ENCODE peak calls at places on chromosome 5, in ten cellular contexts. R, V, L, J, U, K, C, M, Q and O are unnamed samples.

GRCh38 chr5:57828221-57828620 is 345.6 kb upstream of the ACTBL2 start:
- DNase-seq in V (no peak), M (no peak), Q (no peak), U (no peak), K (no peak), L (no peak), R (no peak), J (no peak), C (no peak), O (no peak)

GRCh38 chr5:89117131-89117644 is 234.2 kb upstream of the MEF2C start:
- DNase-seq in J (no peak), L (no peak), M (peak; percentile 6), Q (no peak), C (no peak), R (no peak), K (no peak), U (no peak), V (no peak), O (no peak)

GRCh38 chr5:38433160-38433861 is 123.1 kb downstream of the LIFR start:
- DNase-seq in Q (no peak), K (no peak), L (peak; percentile 63), C (no peak), V (peak; percentile 74), M (no peak), R (peak; percentile 63), U (peak; percentile 54), J (no peak), O (no peak)

GRCh38 chr5:181167814-181168488 is 20.6 kb downstream of the OR2V2 start:
- DNase-seq in J (no peak), K (peak; percentile 47), C (no peak), M (no peak), L (no peak), Q (peak; percentile 91), R (no peak), V (no peak), U (no peak), O (no peak)

GRCh38 chr5:15489571-15490235 is 10.3 kb upstream of the FBXL7 start:
- DNase-seq in V (no peak), J (no peak), U (no peak), L (no peak), M (peak; percentile 28), Q (no peak), C (peak; percentile 51), R (no peak), K (no peak), O (no peak)

GRCh38 chr5:132500244-132500930 is 9.8 kb upstream of the IRF1 start:
- DNase-seq in Q (no peak), V (no peak), U (no peak), R (no peak), L (no peak), J (no peak), C (peak; percentile 23), M (no peak), K (no peak), O (no peak)

GRCh38 chr5:40904205-40904993 is 4.9 kb upstream of the C7 start:
- DNase-seq in U (peak; percentile 67), K (peak; percentile 78), J (peak; percentile 79), Q (peak; percentile 77), C (peak; percentile 75), V (peak; percentile 75), R (peak; percentile 63), L (peak; percentile 19), M (peak; percentile 81), O (peak; percentile 59)

GRCh38 chr5:34039398-34040157 is 3.4 kb downstream of the C1QTNF3 start:
- DNase-seq in U (no peak), C (no peak), V (no peak), K (no peak), L (no peak), Q (no peak), J (no peak), R (no peak), M (no peak), O (no peak)

GRCh38 chr5:106780355-106780754 is 890.4 kb downstream of the EFNA5 start:
- DNase-seq in C (peak; percentile 28), K (no peak), L (no peak), U (no peak), R (no peak), Q (no peak), J (no peak), V (no peak), M (no peak), O (no peak)

DNA sequence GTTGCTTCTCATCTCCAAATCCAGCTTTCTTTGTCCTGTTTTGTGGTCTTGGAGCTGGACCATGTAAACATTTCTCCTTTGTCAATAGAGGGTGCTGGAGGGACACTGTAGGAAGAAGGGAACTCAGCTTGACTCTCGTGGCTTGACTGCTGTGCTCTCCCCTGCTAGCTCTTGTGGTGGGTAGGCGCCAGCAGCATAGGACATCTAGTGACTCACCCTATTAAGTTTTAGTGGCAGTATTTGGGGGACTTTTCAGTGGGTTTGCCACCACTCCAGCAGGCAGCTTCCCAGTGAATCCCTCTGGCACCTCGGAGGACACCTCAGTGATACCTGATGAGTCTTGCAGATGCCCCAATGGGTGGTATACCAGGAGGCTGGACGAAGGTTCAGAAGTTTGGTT is 97.8 kb downstream of the TSSK1B start:
- DNase-seq in C (no peak), R (peak; percentile 40), L (no peak), J (peak; percentile 38), M (peak; percentile 46), V (no peak), U (no peak), Q (peak; percentile 67), K (peak; percentile 37), O (no peak)
- TF ChIP-seq CTCF in C (no peak), R (peak; percentile 40), L (peak; percentile 48), J (peak; percentile 14), M (peak; percentile 26), V (no peak), U (no peak), Q (peak; percentile 60), K (peak; percentile 73), O (peak; percentile 31)

GRCh38 chr5:150119421-150120061 is 33.2 kb upstream of the CSF1R start:
- DNase-seq in U (peak; percentile 9), C (no peak), M (no peak), K (peak; percentile 7), R (peak; percentile 25), Q (no peak), J (peak; percentile 29), V (peak; percentile 60), L (no peak), O (no peak)
- TF ChIP-seq CTCF in U (no peak), C (no peak), M (no peak), K (peak; percentile 6), R (no peak), Q (no peak), J (no peak), V (no peak), L (no peak), O (no peak)

GRCh38 chr5:82364497-82364896 is 86.3 kb upstream of the RPS23 start:
- DNase-seq in R (no peak), U (no peak), V (no peak), L (no peak), J (no peak), Q (no peak), C (no peak), K (no peak), M (no peak), O (no peak)
- TF ChIP-seq CTCF in R (peak; percentile 43), U (no peak), V (no peak), L (peak; percentile 63), J (peak; percentile 57), Q (peak; percentile 68), C (no peak), K (peak; percentile 24), M (no peak), O (peak; percentile 67)

GRCh38 chr5:153476767-153477166 is 13.7 kb upstream of the GRIA1 start:
- DNase-seq in V (no peak), U (no peak), R (no peak), C (no peak), Q (no peak), L (no peak), M (no peak), J (no peak), K (no peak), O (no peak)
- TF ChIP-seq CTCF in V (no peak), U (no peak), R (no peak), C (no peak), Q (peak; percentile 30), L (peak; percentile 40), M (no peak), J (no peak), K (no peak), O (no peak)

GRCh38 chr5:44774279-44774880 is 34.4 kb upstream of the MRPS30 start:
- DNase-seq in C (no peak), M (peak; percentile 10), Q (no peak), L (no peak), J (no peak), V (no peak), K (no peak), U (no peak), R (no peak), O (peak; percentile 20)
- TF ChIP-seq CTCF in C (no peak), M (peak; percentile 44), Q (peak; percentile 78), L (peak; percentile 43), J (peak; percentile 61), V (peak; percentile 15), K (no peak), U (no peak), R (peak; percentile 61), O (peak; percentile 41)